ENCODE peak calls at places on chromosomes 7 and 10, in eight cellular contexts. D is GM23338, B is hepatocyte, F is MM.1S, Z is neural progenitor cell, P is PC-3, C is SK-N-SH, H is OCI-LY7. E is an unnamed sample.

GRCh38 chr7:27560706-27561235 is 101.9 kb downstream of the HIBADH start:
- DNase-seq in B (no peak), Z (no peak), F (no peak), D (no peak), C (no peak), H (no peak), P (peak), E (no peak)

GRCh38 chr10:76563286-76563685 is 1074.3 kb downstream of the KCNMA1 start:
- DNase-seq in F (no peak), P (no peak), D (no peak), Z (no peak), H (no peak), C (no peak), B (no peak), E (no peak)

GRCh38 chr10:109889867-109890266 is 33.4 kb downstream of the XPNPEP1 start:
- DNase-seq in F (no peak), C (no peak), Z (no peak), H (no peak), P (peak), B (no peak), D (no peak), E (no peak)

GRCh38 chr10:118362103-118362502 is 20.0 kb upstream of the FAM204A start:
- DNase-seq in P (no peak), D (no peak), B (no peak), F (no peak), Z (no peak), H (no peak), C (no peak), E (no peak)

GRCh38 chr7:115230882-115231508 is 309.1 kb downstream of the MDFIC start:
- DNase-seq in F (no peak), H (no peak), C (no peak), B (peak), D (no peak), Z (no peak), P (peak), E (peak)

GRCh38 chr10:115001506-115002381 is 63.7 kb downstream of the TRUB1 start:
- DNase-seq in Z (no peak), F (peak), H (peak), P (no peak), D (no peak), B (no peak), C (no peak), E (no peak)

GRCh38 chr7:19665399-19666008 is 43.3 kb downstream of the POLR1F start:
- DNase-seq in C (peak), F (peak), B (peak), Z (peak), H (peak), D (peak), P (peak), E (peak)

GRCh38 chr7:155298288-155298833 is 683 bp downstream of the INSIG1 start:
- DNase-seq in D (peak), C (peak), F (peak), Z (peak), P (no peak), B (peak), H (no peak), E (no peak)

GRCh38 chr7:9600974-9601373 is 1167.6 kb downstream of the NXPH1 start:
- DNase-seq in Z (peak), F (no peak), P (peak), D (peak), H (no peak), B (no peak), C (no peak), E (no peak)

GRCh38 chr10:47031953-47032465 is 120.8 kb downstream of the PTPN20 start:
- DNase-seq in Z (no peak), B (no peak), C (no peak), P (no peak), D (no peak), F (no peak), H (no peak), E (no peak)

GRCh38 chr7:117755136-117755535 is 118.1 kb downstream of the CTTNBP2 start:
- DNase-seq in B (no peak), C (no peak), P (no peak), H (no peak), F (no peak), Z (peak), D (no peak), E (no peak)
- TF ChIP-seq EZH2phosphoT487 in B (no peak), C (no peak), P (no peak), H (no peak), F (no peak), Z (no peak), D (no peak), E (no peak)

GRCh38 chr10:89904755-89905154 is 203.4 kb downstream of the KIF20B start:
- DNase-seq in H (no peak), P (peak), C (no peak), B (no peak), Z (no peak), D (no peak), F (no peak), E (no peak)
- TF ChIP-seq CTCF in H (no peak), P (no peak), C (no peak), B (no peak), Z (no peak), D (no peak), F (no peak), E (no peak)

GRCh38 chr10:128180843-128181242 is 54.6 kb upstream of the MKI67 start:
- DNase-seq in H (no peak), F (peak), C (no peak), B (no peak), P (no peak), D (no peak), Z (no peak), E (no peak)
- TF ChIP-seq EZH2phosphoT487 in H (no peak), F (no peak), C (no peak), B (no peak), P (no peak), D (no peak), Z (no peak), E (no peak)

DNA sequence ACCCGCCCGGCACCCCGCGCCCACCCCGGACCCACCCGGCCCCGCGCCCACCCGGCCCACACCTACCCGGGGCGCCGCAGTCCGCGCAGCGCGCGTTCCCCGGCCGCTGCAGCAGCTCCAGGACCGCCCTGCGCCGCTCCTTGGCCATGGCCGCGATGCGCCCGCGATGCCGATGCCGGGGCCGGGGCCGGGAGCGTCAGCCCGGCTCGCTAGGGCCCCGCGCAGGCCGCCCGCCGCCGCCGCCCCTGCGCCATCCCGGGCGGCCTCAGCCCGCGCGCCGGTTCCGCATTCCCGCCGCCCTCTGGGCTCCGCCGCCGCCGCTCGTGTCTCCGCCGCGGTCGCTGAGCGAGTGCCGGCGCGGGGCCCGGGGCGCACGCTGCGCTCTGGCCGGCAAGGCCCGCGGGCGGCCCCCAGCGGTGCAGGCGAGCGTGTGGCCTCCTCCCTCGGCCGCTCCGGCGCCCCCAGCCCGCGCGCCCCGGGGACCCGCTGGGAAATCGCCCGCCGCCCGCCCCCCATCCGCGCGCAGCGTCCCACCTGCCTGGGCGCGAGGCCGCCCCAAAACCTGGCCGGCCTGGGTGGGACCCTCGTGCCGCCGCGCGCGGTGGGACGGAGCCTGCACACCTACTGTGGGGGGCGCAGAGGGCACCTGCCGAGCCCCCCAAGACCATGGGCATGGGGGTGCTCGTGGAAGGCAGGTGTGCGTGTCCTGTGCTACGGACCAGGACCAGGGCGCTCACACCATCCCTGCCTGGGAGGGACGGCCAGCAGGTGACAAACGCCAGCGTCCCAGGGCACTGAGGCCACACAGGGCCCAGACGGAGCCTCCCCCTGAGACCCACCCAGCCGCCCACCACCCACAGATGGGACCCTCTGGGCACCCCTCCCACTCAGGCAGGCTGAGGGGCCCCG is at the start of gene ADAP1:
- DNase-seq in F (no peak), C (peak), B (peak), Z (peak), D (peak), H (peak), P (peak), E (no peak)
- TF ChIP-seq CTCF in F (no peak), C (peak), B (no peak), Z (peak), D (peak), H (no peak), P (no peak), E (no peak)

GRCh38 chr7:111137296-111138195 is 46.6 kb downstream of the LRRN3 start:
- DNase-seq in D (no peak), F (no peak), B (no peak), H (no peak), P (no peak), C (no peak), Z (peak), E (no peak)
- TF ChIP-seq EZH2phosphoT487 in D (no peak), F (no peak), B (no peak), H (no peak), P (no peak), C (no peak), Z (no peak), E (no peak)

GRCh38 chr7:86190347-86190746 is 453.4 kb upstream of the GRM3 start:
- DNase-seq in C (no peak), B (no peak), F (no peak), D (no peak), Z (no peak), H (no peak), P (no peak), E (no peak)
- TF ChIP-seq CTCF in C (no peak), B (no peak), F (no peak), D (no peak), Z (no peak), H (no peak), P (no peak), E (no peak)

E was measured in HCT116.